ENCODE peak calls at places on chromosomes 2 and 18, in six cellular contexts. G is HCT116, U is GM23248, L is PC-3, P is MM.1S, Q is SK-N-SH. X is an unnamed sample.

GRCh38 chr2:164890533-164890932 is 48.9 kb upstream of the COBLL1 start:
- DNase-seq in G (no peak), U (no peak), L (no peak), P (no peak), Q (peak; percentile 53), X (no peak)

GRCh38 chr2:63639344-63639743 is 50.6 kb downstream of the MDH1 start:
- DNase-seq in G (no peak), U (no peak), L (no peak), P (no peak), Q (no peak), X (no peak)

GRCh38 chr2:121705390-121705789 is 31.3 kb downstream of the NIFK start:
- DNase-seq in G (no peak), U (no peak), L (no peak), P (no peak), Q (no peak), X (no peak)

GRCh38 chr2:14194233-14194632 is 438.3 kb upstream of the LRATD1 start:
- DNase-seq in G (no peak), U (no peak), L (peak; percentile 13), P (no peak), Q (no peak), X (no peak)

GRCh38 chr2:193276069-193276468 is 1081.3 kb upstream of the TMEFF2 start:
- DNase-seq in G (no peak), U (no peak), L (no peak), P (no peak), Q (no peak), X (no peak)

GRCh38 chr2:196590286-196590685 is 49.2 kb upstream of the CCDC150 start:
- DNase-seq in G (no peak), U (peak; percentile 47), L (peak; percentile 58), P (no peak), Q (no peak), X (no peak)

GRCh38 chr18:31261792-31262582 is 56.0 kb upstream of the DSG1 start:
- DNase-seq in G (no peak), U (no peak), L (no peak), P (no peak), Q (no peak), X (peak; percentile 40)

GRCh38 chr2:138087761-138088602 is 123.7 kb downstream of the HNMT start:
- DNase-seq in G (no peak), U (no peak), L (peak; percentile 3), P (no peak), Q (no peak), X (no peak)

GRCh38 chr2:240450532-240451107 is 15.2 kb downstream of the GPC1 start:
- DNase-seq in G (no peak), U (no peak), L (no peak), P (no peak), Q (no peak), X (peak; percentile 55)

GRCh38 chr2:240451108-240451611 is 15.7 kb downstream of the GPC1 start:
- DNase-seq in G (no peak), U (no peak), L (no peak), P (no peak), Q (no peak), X (no peak)

GRCh38 chr2:240452471-240453256 is 17.2 kb downstream of the GPC1 start:
- DNase-seq in G (no peak), U (peak; percentile 61), L (peak; percentile 70), P (peak; percentile 56), Q (peak; percentile 98), X (no peak)

GRCh38 chr2:240453461-240454030 is 18.1 kb downstream of the GPC1 start:
- DNase-seq in G (no peak), U (no peak), L (no peak), P (no peak), Q (peak; percentile 85), X (no peak)

DNA sequence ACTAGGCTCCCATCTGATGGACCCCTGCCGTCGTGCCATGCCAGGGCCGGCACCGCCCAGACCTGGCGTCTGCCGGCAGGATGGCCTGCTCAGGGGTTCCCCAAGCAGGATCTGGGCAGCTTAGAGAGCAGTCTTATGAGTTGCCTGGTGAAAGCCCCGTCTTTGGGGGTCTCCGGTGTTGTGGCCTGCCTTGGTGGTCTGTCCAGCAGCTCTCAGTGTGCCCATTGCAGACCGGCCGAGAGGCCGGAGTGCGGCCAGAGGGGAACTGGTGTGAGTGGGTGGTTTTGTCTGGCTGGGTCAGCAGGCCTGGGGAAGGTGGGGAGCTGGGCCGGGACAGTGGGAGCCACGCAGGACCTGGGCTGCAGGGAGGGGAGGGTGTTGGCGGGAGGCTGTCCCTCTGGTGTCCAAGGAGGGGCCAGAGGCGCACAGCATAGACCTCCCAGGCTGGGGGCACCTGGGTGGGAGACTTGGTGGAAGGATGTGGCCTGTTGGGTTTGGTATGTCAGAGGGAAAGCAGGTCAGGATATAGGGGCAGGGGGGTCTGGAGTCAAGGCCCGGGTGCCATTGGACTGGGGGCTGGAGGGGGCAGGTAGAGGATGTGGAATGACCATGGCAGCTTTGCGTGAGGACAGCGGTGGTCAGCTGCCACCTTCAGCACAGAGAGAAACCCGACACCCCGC is 16.5 kb downstream of the GPC1 start:
- DNase-seq in G (no peak), U (no peak), L (no peak), P (no peak), Q (no peak), X (no peak)
- H3K4me3 ChIP-seq in G (peak overlapping the region; percentile 49), U (peak overlapping the region; percentile 61), L (peak overlapping the region; percentile 62), P (peak overlapping the region; percentile 22), Q (peak overlapping the region; percentile 68), X (no peak overlapping the region)

GRCh38 chr2:128641421-128642095 is 322.9 kb upstream of the HS6ST1 start:
- DNase-seq in G (no peak), U (no peak), L (no peak), P (no peak), Q (no peak), X (no peak)

GRCh38 chr2:128640166-128640846 is 321.6 kb upstream of the HS6ST1 start:
- DNase-seq in G (no peak), U (peak; percentile 14), L (no peak), P (no peak), Q (no peak), X (no peak)

GRCh38 chr2:128642316-128642715 is 323.6 kb upstream of the HS6ST1 start:
- DNase-seq in G (no peak), U (no peak), L (no peak), P (no peak), Q (no peak), X (no peak)

GRCh38 chr2:128639693-128640092 is 321.0 kb upstream of the HS6ST1 start:
- DNase-seq in G (no peak), U (peak; percentile 14), L (no peak), P (no peak), Q (no peak), X (peak; percentile 50)

DNA sequence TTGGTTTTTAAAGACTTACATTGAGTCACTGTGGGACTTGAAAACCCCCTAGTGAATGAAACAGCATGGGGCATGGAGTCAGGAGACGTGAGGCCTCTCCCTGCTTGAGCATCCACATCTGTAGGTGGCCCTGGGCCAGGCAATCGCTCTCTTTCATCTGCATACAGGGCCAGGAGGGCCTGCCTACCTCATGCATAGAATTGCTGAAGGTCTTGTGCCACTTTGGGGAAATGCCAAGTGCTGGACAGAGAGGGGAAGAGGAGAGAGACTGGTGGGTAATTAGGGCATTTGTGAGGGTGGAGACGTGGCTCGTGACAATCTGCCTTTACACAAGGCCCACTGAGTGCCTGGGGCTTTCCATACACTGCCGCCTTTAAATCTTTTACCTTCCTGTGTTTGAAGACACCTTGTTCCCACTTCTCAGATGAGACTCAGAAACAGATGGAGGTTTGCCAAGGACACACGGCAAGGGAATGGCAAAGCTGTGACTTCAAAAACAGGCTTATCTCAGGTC is 322.2 kb upstream of the HS6ST1 start:
- DNase-seq in G (no peak), U (no peak), L (no peak), P (no peak), Q (no peak), X (no peak)
- H3K9me2 ChIP-seq in G (no peaks in the 10 kb centered on the region), U (no peaks in the 10 kb centered on the region), L (no peaks in the 10 kb centered on the region), P (no peaks in the 10 kb centered on the region), Q (no peaks in the 10 kb centered on the region), X (no peaks in the 10 kb centered on the region)

GRCh38 chr2:231611273-231612198 is 18.9 kb downstream of the TEX44 start:
- DNase-seq in G (peak; percentile 84), U (peak; percentile 96), L (peak; percentile 88), P (no peak), Q (no peak), X (peak; percentile 65)

GRCh38 chr2:231612199-231613053 is 19.8 kb downstream of the TEX44 start:
- DNase-seq in G (peak; percentile 88), U (peak; percentile 98), L (peak; percentile 84), P (peak; percentile 84), Q (peak; percentile 93), X (peak; percentile 97)

GRCh38 chr2:231614559-231615057 is 21.9 kb downstream of the TEX44 start:
- DNase-seq in G (no peak), U (no peak), L (no peak), P (no peak), Q (peak; percentile 69), X (peak; percentile 80)

GRCh38 chr2:231613655-231614558 is 21.2 kb downstream of the TEX44 start:
- DNase-seq in G (peak; percentile 76), U (peak; percentile 90), L (peak; percentile 79), P (peak; percentile 88), Q (peak; percentile 93), X (peak; percentile 96)

DNA sequence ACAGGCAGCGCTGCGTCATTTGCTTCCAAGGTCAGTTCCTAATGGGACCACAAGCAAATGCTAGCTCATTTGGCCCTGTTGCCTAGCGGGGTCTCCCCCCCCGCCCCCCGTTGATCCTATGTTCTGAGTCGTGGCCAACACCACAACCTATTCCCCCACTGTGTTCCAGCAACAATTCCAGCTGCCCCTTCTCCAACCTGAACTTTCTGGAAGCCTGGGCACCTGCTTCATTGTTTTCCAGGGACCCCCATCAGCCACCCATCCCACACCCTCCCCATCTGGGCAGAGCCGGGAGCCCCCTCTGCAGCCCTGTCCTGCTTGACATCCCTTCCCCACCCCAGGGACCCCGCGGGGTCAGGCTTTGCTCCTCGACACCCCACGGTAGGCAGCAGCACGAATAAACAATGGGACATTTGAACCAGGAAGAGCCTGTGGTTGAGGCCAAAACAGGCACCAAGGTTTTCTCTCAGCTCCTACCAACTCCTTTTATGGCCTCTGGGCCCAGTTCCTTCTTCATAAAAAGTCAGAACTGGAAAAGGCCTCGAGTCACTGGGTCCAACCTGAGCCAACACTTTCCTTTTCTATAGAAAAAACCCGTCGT is 20.5 kb downstream of the TEX44 start:
- DNase-seq in G (no peak), U (peak; percentile 47), L (no peak), P (no peak), Q (no peak), X (no peak)
- H3K9ac ChIP-seq in G (peak overlapping the region; percentile 84), U (peak overlapping the region; percentile 87), L (peak overlapping the region; percentile 72), P (peak overlapping the region; percentile 87), Q (peak overlapping the region; percentile 56), X (peak overlapping the region; percentile 86)

DNA sequence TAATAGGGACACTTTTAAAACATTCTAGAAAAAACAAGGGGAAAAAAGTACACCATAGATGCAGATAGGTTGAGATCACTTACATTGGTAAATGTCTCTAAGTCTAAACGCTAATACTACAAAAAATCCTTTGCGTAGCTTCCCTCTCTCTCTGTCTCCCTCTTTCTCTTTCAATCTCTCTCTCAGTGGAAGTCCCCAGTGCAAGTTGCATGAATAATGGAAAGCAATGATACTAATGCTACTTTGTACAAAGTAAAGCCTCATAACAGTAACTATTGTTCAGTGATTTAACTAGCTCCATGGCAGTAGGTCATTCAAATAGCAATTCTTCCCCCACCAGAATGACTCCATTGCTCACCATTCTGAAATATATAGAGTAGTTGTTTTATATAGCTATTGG is 12.8 kb downstream of the MEIS1 start:
- DNase-seq in G (no peak), U (peak; percentile 12), L (no peak), P (no peak), Q (no peak), X (no peak)
- H3K4me3 ChIP-seq in G (no peak overlapping the region), U (peak overlapping the region; percentile 71), L (no peak overlapping the region), P (no peak overlapping the region), Q (no peak overlapping the region), X (no peak overlapping the region)

GRCh38 chr2:7989823-7990222 is 692.0 kb upstream of the ID2 start:
- DNase-seq in G (no peak), U (no peak), L (no peak), P (no peak), Q (no peak), X (no peak)
- H3K9me2 ChIP-seq in G (no peaks in the 10 kb centered on the region), U (no peaks in the 10 kb centered on the region), L (no peaks in the 10 kb centered on the region), P (no peaks in the 10 kb centered on the region), Q (no peaks in the 10 kb centered on the region), X (no peaks in the 10 kb centered on the region)